ENCODE peak calls at places on chromosomes 3 and 15, in five cellular contexts. P, J, V, U and E are unnamed samples.

GRCh38 chr15:75199347-75199976 is 2.2 kb upstream of the C15orf39 start:
- DNase-seq in P (no peak), J (no peak), V (no peak), U (no peak), E (no peak)

GRCh38 chr3:70800941-70801340 is 488.5 kb upstream of the MDFIC2 start:
- DNase-seq in P (no peak), J (no peak), V (no peak), U (no peak), E (no peak)

GRCh38 chr3:197953881-197954280 is 3.9 kb downstream of the RPL35A start:
- DNase-seq in P (no peak), J (peak; percentile 36), V (no peak), U (no peak), E (peak; percentile 53)

GRCh38 chr15:48550822-48551525 is 94.5 kb downstream of the FBN1 start:
- DNase-seq in P (no peak), J (no peak), V (no peak), U (no peak), E (no peak)

GRCh38 chr3:13808576-13808975 is 71.3 kb downstream of the WNT7A start:
- DNase-seq in P (no peak), J (no peak), V (no peak), U (no peak), E (no peak)

GRCh38 chr15:68389936-68390790 is 41.8 kb downstream of the ITGA11 start:
- DNase-seq in P (peak; percentile 28), J (no peak), V (peak; percentile 8), U (peak; percentile 23), E (no peak)

GRCh38 chr3:11204697-11205397 is 50.6 kb downstream of the HRH1 start:
- DNase-seq in P (no peak), J (no peak), V (no peak), U (no peak), E (no peak)

GRCh38 chr15:66985653-66986052 is 79.7 kb upstream of the SMAD3 start:
- DNase-seq in P (no peak), J (no peak), V (no peak), U (no peak), E (no peak)

GRCh38 chr15:63765338-63765737 is 68.4 kb downstream of the HERC1 start:
- DNase-seq in P (no peak), J (no peak), V (no peak), U (no peak), E (no peak)

GRCh38 chr3:111582114-111582461 is 13.1 kb downstream of the ZBED2 start:
- DNase-seq in P (peak; percentile 34), J (no peak), V (no peak), U (no peak), E (peak; percentile 60)

DNA sequence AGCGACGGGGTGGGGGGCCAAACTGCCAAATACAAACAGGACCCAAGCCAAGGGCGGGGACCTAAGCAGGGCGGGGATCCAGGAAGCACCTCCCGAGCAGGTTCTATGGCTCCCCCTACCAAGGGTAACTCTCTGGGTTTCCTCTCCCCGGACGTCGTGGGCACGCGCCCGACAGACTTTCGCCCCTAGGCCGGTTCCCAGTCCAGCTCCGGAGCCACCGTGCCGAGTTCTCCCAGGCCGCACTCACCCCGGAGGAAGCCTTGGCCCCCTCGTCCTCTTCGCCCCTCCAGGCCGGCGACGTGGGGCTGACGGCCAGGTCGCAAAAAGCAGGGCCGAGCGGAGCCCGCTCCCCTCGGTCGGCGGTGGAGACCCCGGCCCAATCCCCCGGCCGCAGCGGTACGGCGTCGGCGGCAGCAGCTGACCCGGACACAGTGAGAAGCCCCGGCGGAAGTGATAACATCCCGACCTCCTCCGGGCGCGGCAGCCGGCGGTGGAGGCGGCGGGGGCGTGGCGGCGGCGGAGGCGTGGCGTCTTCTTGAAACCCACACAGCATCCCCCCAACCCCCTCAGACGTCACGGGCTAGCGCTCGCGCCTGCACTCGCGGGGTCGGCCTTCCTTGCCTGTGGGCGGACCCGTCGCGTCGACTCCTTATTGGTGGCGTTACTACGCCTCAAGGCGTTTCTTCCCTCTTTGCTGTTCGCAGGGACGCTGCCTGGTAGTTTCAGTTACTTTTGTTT is at the start of gene BNIP2:
- DNase-seq in P (peak; percentile 98), J (peak; percentile 100), V (peak; percentile 99), U (peak; percentile 99), E (peak; percentile 98)
- TF ChIP-seq CTCF in P (no peak), J (peak; percentile 8), V (no peak), U (peak; percentile 31), E (no peak)

GRCh38 chr3:4508048-4508981 is 15.2 kb downstream of the ITPR1 start:
- DNase-seq in P (no peak), J (no peak), V (no peak), U (peak; percentile 61), E (no peak)
- H3K4me3 ChIP-seq in P (no peak overlapping the region), J (no peak overlapping the region), V (no peak overlapping the region), U (no peak overlapping the region), E (no peak overlapping the region)

DNA sequence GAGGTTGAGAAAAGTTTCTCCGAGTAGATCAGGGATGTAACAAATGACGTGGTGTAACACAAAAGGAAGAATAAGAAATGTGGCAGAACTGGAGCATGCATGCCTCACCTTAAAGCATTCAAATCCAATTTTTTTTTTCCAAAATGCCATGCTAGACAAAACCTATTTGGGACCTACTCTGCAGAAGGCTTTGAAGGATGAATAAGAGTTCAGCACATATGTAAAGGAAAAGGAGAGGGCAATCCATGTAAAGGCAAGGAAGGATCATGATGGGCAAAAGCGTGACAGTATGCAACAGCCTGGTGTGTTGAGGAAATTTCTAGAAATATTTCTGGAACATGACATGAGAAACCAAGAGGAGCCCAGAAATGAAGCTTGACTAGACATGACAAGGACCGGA is 116.4 kb downstream of the OXNAD1 start:
- DNase-seq in P (no peak), J (no peak), V (no peak), U (no peak), E (no peak)
- TF ChIP-seq CTCF in P (no peak), J (no peak), V (no peak), U (no peak), E (no peak)

DNA sequence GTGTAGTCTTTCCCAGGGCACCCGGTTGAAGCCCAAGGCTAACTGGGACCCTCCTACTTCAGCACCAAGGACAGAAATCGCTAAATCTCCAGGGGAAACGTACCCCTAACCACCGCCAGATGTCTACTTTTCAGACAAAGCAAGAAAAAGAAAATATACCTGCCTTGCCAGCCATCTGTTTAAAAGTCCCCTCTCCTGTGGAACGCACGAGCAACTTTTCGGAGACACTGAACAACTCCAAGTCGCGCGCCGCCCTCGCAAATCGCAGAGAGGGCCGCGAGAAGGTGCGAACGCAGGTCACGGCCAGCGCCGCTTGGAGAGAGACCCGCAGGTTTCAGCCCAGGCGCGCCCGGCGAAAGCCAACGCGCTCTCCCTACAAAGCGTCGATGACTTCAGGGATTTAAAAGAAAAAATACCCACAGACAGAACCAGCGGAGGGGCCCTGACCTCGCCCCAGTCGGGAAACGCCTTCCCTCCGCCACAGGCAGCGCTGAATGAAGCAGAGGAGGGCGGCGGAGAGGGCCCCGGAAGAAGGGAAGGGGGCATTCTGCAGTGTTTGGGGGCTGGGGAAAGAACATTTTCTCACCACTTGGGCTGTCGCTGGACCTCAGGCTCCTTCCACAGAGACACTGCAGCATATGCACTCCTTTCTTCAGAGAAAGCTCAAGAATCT is 213.1 kb downstream of the FGF12 start:
- DNase-seq in P (peak; percentile 2), J (peak; percentile 80), V (no peak), U (no peak), E (peak; percentile 35)
- H3K4me3 ChIP-seq in P (no peak overlapping the region), J (peak overlapping the region; percentile 50), V (peak overlapping the region; percentile 46), U (no peak overlapping the region), E (peak overlapping the region; percentile 35)

GRCh38 chr3:58529516-58530353 is 7.3 kb downstream of the ACOX2 start:
- DNase-seq in P (no peak), J (peak; percentile 66), V (no peak), U (no peak), E (no peak)
- TF ChIP-seq CTCF in P (peak; percentile 22), J (peak; percentile 47), V (no peak), U (no peak), E (peak; percentile 35)

GRCh38 chr3:191327526-191327925 is 1.7 kb upstream of the CCDC50 start:
- DNase-seq in P (no peak), J (no peak), V (no peak), U (no peak), E (no peak)

GRCh38 chr3:191330309-191330712 is at the start of gene UTS2B:
- DNase-seq in P (peak; percentile 83), J (no peak), V (no peak), U (peak; percentile 25), E (no peak)

GRCh38 chr3:191328963-191329653 is at the start of gene CCDC50:
- DNase-seq in P (peak; percentile 78), J (peak; percentile 85), V (peak; percentile 86), U (peak; percentile 85), E (no peak)

GRCh38 chr3:191329654-191330308 is 545 bp downstream of the UTS2B start:
- DNase-seq in P (peak; percentile 74), J (peak; percentile 75), V (peak; percentile 54), U (peak; percentile 38), E (no peak)

DNA sequence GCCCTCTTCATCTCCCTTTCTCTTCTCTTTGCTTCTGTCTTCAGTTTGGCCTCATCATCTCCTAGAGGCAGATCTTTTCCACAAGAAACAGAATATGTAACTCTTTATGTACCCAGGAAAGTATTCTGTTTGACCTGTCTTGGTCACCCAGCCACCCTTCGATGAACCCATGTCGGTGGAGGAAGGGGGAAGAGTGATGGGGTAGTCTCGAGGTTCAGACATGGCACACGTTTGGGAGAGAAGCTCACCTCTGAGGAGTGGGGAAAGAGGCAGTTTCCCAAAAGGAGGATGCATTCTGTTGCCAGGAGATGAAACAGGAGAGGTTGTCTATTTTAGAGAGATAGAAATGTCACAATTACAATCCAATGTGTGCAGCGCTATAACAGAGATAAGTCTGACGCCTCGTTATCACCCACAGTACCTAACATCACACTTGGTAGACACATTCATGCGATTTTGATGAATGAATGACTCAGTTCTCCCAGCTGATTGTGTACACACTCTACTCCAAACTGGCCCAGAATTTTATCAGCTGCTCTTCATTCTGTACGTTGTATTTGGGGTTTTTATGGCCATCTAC is 721 bp upstream of the CCDC50 start:
- DNase-seq in P (no peak), J (no peak), V (no peak), U (no peak), E (no peak)
- H3K4me3 ChIP-seq in P (peak overlapping the region; percentile 81), J (peak overlapping the region; percentile 89), V (peak overlapping the region; percentile 82), U (peak overlapping the region; percentile 53), E (peak overlapping the region; percentile 76)